ENCODE peak calls at places on chromosomes 11 and 22, in ten cellular contexts. Y, O, L, E, F, V, B, A, Z and H are unnamed samples. For H3K36me3, the result is how much of the 10 kb centered on the place peaks cover.

GRCh38 chr11:15145151-15145550 is 30.4 kb downstream of the INSC start:
- DNase-seq in Y (no peak), O (no peak), L (no peak), E (no peak), F (no peak), V (no peak), B (no peak), A (no peak), Z (no peak), H (no peak)

GRCh38 chr11:122044086-122044485 is 71.9 kb downstream of the BLID start:
- DNase-seq in Y (no peak), O (no peak), L (no peak), E (no peak), F (no peak), V (no peak), B (no peak), A (no peak), Z (no peak), H (no peak)

GRCh38 chr22:17258015-17258827 is 39.0 kb upstream of the ADA2 start:
- DNase-seq in Y (peak), O (no peak), L (peak), E (peak), F (peak), V (peak), B (no peak), A (no peak), Z (peak), H (peak)

GRCh38 chr22:48044484-48045060 is 1282.1 kb downstream of the TBC1D22A start:
- DNase-seq in Y (no peak), O (peak), L (no peak), E (peak), F (no peak), V (no peak), B (no peak), A (no peak), Z (no peak), H (no peak)

GRCh38 chr11:37371346-37371970 is 773.4 kb upstream of the RAG2 start:
- DNase-seq in Y (no peak), O (no peak), L (no peak), E (no peak), F (no peak), V (no peak), B (no peak), A (no peak), Z (no peak), H (no peak)

GRCh38 chr11:33692013-33692504 is 8.6 kb downstream of the C11orf91 start:
- DNase-seq in Y (peak), O (no peak), L (peak), E (no peak), F (no peak), V (peak), B (peak), A (peak), Z (peak), H (peak)

GRCh38 chr22:30036656-30037055 is 43.6 kb upstream of the HORMAD2 start:
- DNase-seq in Y (no peak), O (no peak), L (no peak), E (no peak), F (no peak), V (no peak), B (peak), A (peak), Z (no peak), H (no peak)

GRCh38 chr22:26763633-26764295 is 106.4 kb downstream of the MIAT start:
- DNase-seq in Y (no peak), O (no peak), L (no peak), E (no peak), F (no peak), V (no peak), B (peak), A (no peak), Z (no peak), H (no peak)

GRCh38 chr11:6962673-6963072 is 36.4 kb downstream of the ZNF215 start:
- DNase-seq in Y (no peak), O (no peak), L (no peak), E (no peak), F (no peak), V (no peak), B (no peak), A (no peak), Z (no peak), H (no peak)

GRCh38 chr22:41998361-41999261 is at the start of gene WBP2NL:
- DNase-seq in Y (peak), O (no peak), L (peak), E (no peak), F (peak), V (peak), B (no peak), A (no peak), Z (peak), H (peak)

GRCh38 chr22:25366408-25366807 is 147.0 kb downstream of the CRYBB2 start:
- DNase-seq in Y (no peak), O (no peak), L (no peak), E (no peak), F (no peak), V (no peak), B (no peak), A (no peak), Z (no peak), H (no peak)

GRCh38 chr11:64089915-64090810 is 54.4 kb downstream of the FLRT1 start:
- DNase-seq in Y (no peak), O (no peak), L (no peak), E (no peak), F (no peak), V (no peak), B (no peak), A (no peak), Z (no peak), H (no peak)

GRCh38 chr11:47376543-47377371 is 1.6 kb downstream of the SPI1 start:
- DNase-seq in Y (peak), O (no peak), L (no peak), E (no peak), F (peak), V (no peak), B (no peak), A (no peak), Z (peak), H (no peak)

GRCh38 chr11:62621567-62622470 is at the start of gene B3GAT3:
- DNase-seq in Y (peak), O (peak), L (peak), E (peak), F (peak), V (peak), B (peak), A (peak), Z (peak), H (peak)

GRCh38 chr11:35324981-35325380 is 94.4 kb downstream of the SLC1A2 start:
- DNase-seq in Y (no peak), O (no peak), L (no peak), E (no peak), F (no peak), V (no peak), B (no peak), A (no peak), Z (no peak), H (no peak)

GRCh38 chr11:17991799-17992433 is 20.9 kb downstream of the SERGEF start:
- DNase-seq in Y (peak), O (no peak), L (peak), E (no peak), F (no peak), V (no peak), B (peak), A (peak), Z (no peak), H (no peak)

GRCh38 chr11:73869234-73869949 is 7.3 kb downstream of the COA4 start:
- DNase-seq in Y (peak), O (no peak), L (no peak), E (no peak), F (no peak), V (no peak), B (no peak), A (no peak), Z (no peak), H (no peak)

GRCh38 chr11:36601145-36601544 is 3.1 kb upstream of the RAG2 start:
- DNase-seq in Y (no peak), O (no peak), L (no peak), E (no peak), F (no peak), V (no peak), B (no peak), A (no peak), Z (no peak), H (no peak)

GRCh38 chr22:39534591-39535301 is 2.2 kb upstream of the RPS19BP1 start:
- DNase-seq in Y (peak), O (peak), L (peak), E (peak), F (peak), V (peak), B (peak), A (no peak), Z (peak), H (peak)

GRCh38 chr11:79925570-79925969 is 484.7 kb upstream of the TENM4 start:
- DNase-seq in Y (no peak), O (peak), L (no peak), E (no peak), F (no peak), V (no peak), B (no peak), A (no peak), Z (no peak), H (no peak)

GRCh38 chr11:124536520-124536919 is 6.9 kb downstream of the OR8B12 start:
- DNase-seq in Y (peak), O (no peak), L (no peak), E (peak), F (no peak), V (peak), B (peak), A (peak), Z (peak), H (no peak)

GRCh38 chr22:46614070-46614931 is 5.9 kb upstream of the GRAMD4 start:
- DNase-seq in Y (peak), O (no peak), L (no peak), E (no peak), F (peak), V (no peak), B (no peak), A (no peak), Z (no peak), H (no peak)

GRCh38 chr11:74316772-74317505 is 5.5 kb upstream of the P4HA3 start:
- DNase-seq in Y (no peak), O (no peak), L (no peak), E (no peak), F (no peak), V (no peak), B (no peak), A (no peak), Z (no peak), H (no peak)

GRCh38 chr11:69918938-69919650 is 99.9 kb upstream of the FGF3 start:
- DNase-seq in Y (peak), O (no peak), L (peak), E (peak), F (peak), V (peak), B (peak), A (peak), Z (peak), H (peak)

GRCh38 chr11:1473786-1474185 is 12.8 kb downstream of the MOB2 start:
- DNase-seq in Y (no peak), O (no peak), L (no peak), E (no peak), F (peak), V (no peak), B (no peak), A (no peak), Z (no peak), H (no peak)

GRCh38 chr11:12237381-12237784 is 127.0 kb downstream of the MICAL2 start:
- DNase-seq in Y (no peak), O (no peak), L (no peak), E (no peak), F (no peak), V (no peak), B (no peak), A (no peak), Z (no peak), H (peak)

GRCh38 chr11:12157241-12157661 is 46.9 kb downstream of the MICAL2 start:
- DNase-seq in Y (no peak), O (no peak), L (no peak), E (no peak), F (no peak), V (no peak), B (no peak), A (no peak), Z (no peak), H (no peak)

GRCh38 chr11:116651757-116652237 is 121.0 kb downstream of the BUD13 start:
- DNase-seq in Y (no peak), O (peak), L (no peak), E (no peak), F (no peak), V (no peak), B (no peak), A (no peak), Z (no peak), H (no peak)

GRCh38 chr11:116654526-116654925 is 118.3 kb downstream of the BUD13 start:
- DNase-seq in Y (no peak), O (no peak), L (no peak), E (no peak), F (no peak), V (no peak), B (no peak), A (no peak), Z (no peak), H (no peak)

GRCh38 chr11:116656011-116656410 is 116.8 kb downstream of the BUD13 start:
- DNase-seq in Y (no peak), O (peak), L (no peak), E (no peak), F (no peak), V (no peak), B (no peak), A (no peak), Z (no peak), H (no peak)

GRCh38 chr11:116651098-116651756 is 121.6 kb downstream of the BUD13 start:
- DNase-seq in Y (no peak), O (peak), L (no peak), E (no peak), F (no peak), V (no peak), B (no peak), A (no peak), Z (no peak), H (no peak)

GRCh38 chr11:116653206-116653605 is 119.6 kb downstream of the BUD13 start:
- DNase-seq in Y (no peak), O (no peak), L (no peak), E (no peak), F (no peak), V (no peak), B (no peak), A (no peak), Z (no peak), H (no peak)
- TF ChIP-seq POLR2A in Y (no peak), O (no peak), L (no peak), E (no peak), F (no peak), V (no peak), B (no peak), A (no peak), Z (no peak), H (no peak)

GRCh38 chr22:49838771-49839717 is 11.4 kb upstream of the BRD1 start:
- DNase-seq in Y (peak), O (no peak), L (no peak), E (peak), F (peak), V (no peak), B (no peak), A (no peak), Z (peak), H (no peak)
- TF ChIP-seq POLR2AphosphoS5 in Y (no peak), O (no peak), L (no peak), E (no peak), F (peak), V (no peak), B (no peak), A (no peak), Z (no peak), H (no peak)

DNA sequence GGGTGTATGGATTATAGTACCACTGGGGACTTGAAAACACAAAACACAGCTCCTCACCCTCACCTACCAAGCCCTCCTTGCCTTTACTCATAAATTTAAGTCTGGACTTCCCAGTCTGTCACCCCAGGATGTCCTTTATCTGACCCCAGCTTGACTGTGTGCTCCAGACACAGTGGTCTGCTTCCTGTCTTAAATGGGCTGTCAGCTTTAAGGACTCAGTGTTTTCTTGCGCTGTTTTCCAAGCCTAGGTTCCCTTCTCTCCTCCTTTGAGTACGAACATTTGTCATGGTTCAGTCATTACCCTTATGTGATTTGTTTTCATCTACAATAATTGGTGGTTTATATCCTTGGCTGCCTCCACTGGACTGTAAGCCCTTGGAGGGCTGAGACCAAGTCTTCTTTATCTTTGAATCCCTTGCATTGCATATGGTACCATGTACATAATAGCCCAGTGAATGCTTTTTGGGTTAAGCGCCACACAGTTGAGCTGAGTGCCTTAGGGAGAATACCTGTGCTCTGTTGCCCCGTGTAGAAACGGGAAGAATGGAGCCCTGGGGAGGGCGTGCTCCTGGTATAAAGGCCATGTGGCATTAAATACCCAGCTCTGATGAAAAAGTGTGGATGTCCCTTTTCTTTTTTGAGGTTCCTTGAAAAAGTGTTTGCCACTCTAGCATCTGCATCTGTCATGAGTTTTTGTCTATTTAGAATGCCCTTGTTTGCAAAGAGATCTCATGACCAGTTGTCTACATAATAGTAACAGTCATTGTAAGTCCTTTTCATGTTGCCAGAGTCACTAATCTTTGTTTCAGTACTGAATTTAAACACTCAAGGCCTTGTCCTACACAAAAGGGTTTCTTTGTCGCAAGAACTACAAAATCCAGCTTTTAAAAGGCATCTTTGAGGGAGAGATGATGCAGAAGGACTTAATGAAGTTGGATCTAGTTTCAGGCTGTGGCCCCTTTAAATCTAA is 14.0 kb downstream of the PANX1 start:
- DNase-seq in Y (no peak), O (no peak), L (no peak), E (no peak), F (no peak), V (no peak), B (peak), A (no peak), Z (no peak), H (no peak)
- H3K36me3 ChIP-seq in Y (under half), O (under half), L (under half), E (under half), F (under half), V (under half), B (under half), A (under half), Z (under half), H (under half)

GRCh38 chr22:31346733-31347250 is 646 bp upstream of the PATZ1 start:
- DNase-seq in Y (peak), O (no peak), L (peak), E (no peak), F (peak), V (peak), B (peak), A (no peak), Z (peak), H (peak)
- TF ChIP-seq POLR2A in Y (no peak), O (no peak), L (no peak), E (peak), F (no peak), V (no peak), B (peak), A (no peak), Z (no peak), H (no peak)

GRCh38 chr11:28759311-28759710 is 651.1 kb downstream of the METTL15 start:
- DNase-seq in Y (no peak), O (no peak), L (peak), E (no peak), F (no peak), V (no peak), B (no peak), A (peak), Z (no peak), H (no peak)
- TF ChIP-seq POLR2AphosphoS5 in Y (no peak), O (no peak), L (no peak), E (no peak), F (no peak), V (peak), B (no peak), A (no peak), Z (no peak), H (no peak)

GRCh38 chr11:113849713-113850112 is 25.7 kb downstream of the USP28 start:
- DNase-seq in Y (no peak), O (no peak), L (no peak), E (peak), F (no peak), V (no peak), B (no peak), A (no peak), Z (no peak), H (no peak)
- H3K36me3 ChIP-seq in Y (under half), O (half or more), L (half or more), E (under half), F (under half), V (under half), B (under half), A (under half), Z (under half), H (under half)

GRCh38 chr11:88204353-88204752 is 29.1 kb upstream of the RAB38 start:
- DNase-seq in Y (no peak), O (no peak), L (no peak), E (no peak), F (no peak), V (no peak), B (no peak), A (no peak), Z (no peak), H (no peak)

GRCh38 chr11:88213406-88213805 is 38.2 kb upstream of the RAB38 start:
- DNase-seq in Y (no peak), O (no peak), L (no peak), E (no peak), F (no peak), V (no peak), B (no peak), A (no peak), Z (no peak), H (no peak)

GRCh38 chr11:88206746-88207145 is 31.5 kb upstream of the RAB38 start:
- DNase-seq in Y (no peak), O (no peak), L (no peak), E (no peak), F (no peak), V (no peak), B (no peak), A (no peak), Z (no peak), H (no peak)

DNA sequence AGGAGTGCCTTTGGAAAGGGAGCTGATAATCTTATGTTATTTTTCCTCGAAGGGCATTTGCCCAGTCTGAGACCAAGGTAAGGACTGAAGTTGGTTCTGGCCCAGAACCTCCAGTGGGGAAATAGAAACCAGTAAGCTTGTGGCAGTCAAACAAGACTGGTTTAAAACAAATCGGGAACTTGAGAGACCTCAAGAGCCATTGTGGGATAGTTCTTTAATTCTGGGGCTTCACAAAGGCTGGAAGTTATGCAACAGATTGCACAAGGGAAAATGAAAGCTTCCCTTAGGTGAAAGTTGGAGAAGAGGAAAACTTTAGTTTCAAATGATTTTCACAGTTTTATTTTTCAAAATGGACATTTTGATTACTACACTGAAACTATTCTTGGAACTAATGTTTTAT is 33.5 kb upstream of the RAB38 start:
- DNase-seq in Y (no peak), O (no peak), L (no peak), E (no peak), F (no peak), V (no peak), B (no peak), A (no peak), Z (peak), H (no peak)
- TF ChIP-seq POLR2A in Y (no peak), O (no peak), L (no peak), E (no peak), F (no peak), V (no peak), B (no peak), A (no peak), Z (no peak), H (no peak)

GRCh38 chr11:32153747-32154146 is 62.9 kb downstream of the RCN1 start:
- DNase-seq in Y (no peak), O (peak), L (no peak), E (no peak), F (no peak), V (no peak), B (no peak), A (no peak), Z (no peak), H (no peak)
- TF ChIP-seq POLR2AphosphoS5 in Y (no peak), O (no peak), L (no peak), E (no peak), F (no peak), V (no peak), B (no peak), A (no peak), Z (no peak), H (no peak)

GRCh38 chr11:68831124-68831523 is 10.6 kb downstream of the CPT1A start:
- DNase-seq in Y (peak), O (no peak), L (peak), E (no peak), F (no peak), V (no peak), B (no peak), A (no peak), Z (no peak), H (no peak)
- H3K36me3 ChIP-seq in Y (under half), O (under half), L (under half), E (under half), F (under half), V (under half), B (under half), A (under half), Z (under half), H (under half)